ENCODE peak calls at places on chromosome 16, in eight cellular contexts. One of them, this sample, is unnamed.

GRCh38 chr16:57000271-57001025 is 11.1 kb downstream of the NLRC5 start:
- DNase-seq in activated naive CD8-positive, alpha-beta T cell treated with anti-CD3 and anti-CD28 coated beads for 36 hours: peak; percentile 60
- DNase-seq in NCI-H1092: no peak
- DNase-seq in AG08396: peak; percentile 76
- DNase-seq in stimulated activated CD4-positive, alpha-beta T cell treated with anti-CD3 and anti-CD28 coated beads, Interleukin-15, amount 100 ng/mL, for 1 hour: no peak
- DNase-seq in SK-N-MC: no peak
- DNase-seq in psoas muscle: peak; percentile 78
- DNase-seq in stimulated activated CD8-positive, alpha-beta memory T cell treated with anti-CD3 and anti-CD28 coated beads, Interleukin-2, amount 100 ng/mL, for 48 hours: peak; percentile 57
- DNase-seq in this sample: peak; percentile 90

GRCh38 chr16:11955713-11956123 is 9.3 kb upstream of the TNFRSF17 start:
- DNase-seq in psoas muscle: no peak
- DNase-seq in NCI-H1092: no peak
- DNase-seq in stimulated activated CD8-positive, alpha-beta memory T cell treated with anti-CD3 and anti-CD28 coated beads, Interleukin-2, amount 100 ng/mL, for 48 hours: no peak
- DNase-seq in stimulated activated CD4-positive, alpha-beta T cell treated with anti-CD3 and anti-CD28 coated beads, Interleukin-15, amount 100 ng/mL, for 1 hour: no peak
- DNase-seq in AG08396: peak; percentile 86
- DNase-seq in SK-N-MC: no peak
- DNase-seq in activated naive CD8-positive, alpha-beta T cell treated with anti-CD3 and anti-CD28 coated beads for 36 hours: no peak
- DNase-seq in this sample: no peak

GRCh38 chr16:11972128-11972527 is 4.4 kb upstream of the SNX29 start:
- DNase-seq in psoas muscle: no peak
- DNase-seq in SK-N-MC: no peak
- DNase-seq in activated naive CD8-positive, alpha-beta T cell treated with anti-CD3 and anti-CD28 coated beads for 36 hours: no peak
- DNase-seq in NCI-H1092: no peak
- DNase-seq in AG08396: no peak
- DNase-seq in stimulated activated CD4-positive, alpha-beta T cell treated with anti-CD3 and anti-CD28 coated beads, Interleukin-15, amount 100 ng/mL, for 1 hour: no peak
- DNase-seq in stimulated activated CD8-positive, alpha-beta memory T cell treated with anti-CD3 and anti-CD28 coated beads, Interleukin-2, amount 100 ng/mL, for 48 hours: no peak
- DNase-seq in this sample: no peak

GRCh38 chr16:68732068-68732680 is 4.9 kb upstream of the CDH1 start:
- DNase-seq in activated naive CD8-positive, alpha-beta T cell treated with anti-CD3 and anti-CD28 coated beads for 36 hours: no peak
- DNase-seq in stimulated activated CD8-positive, alpha-beta memory T cell treated with anti-CD3 and anti-CD28 coated beads, Interleukin-2, amount 100 ng/mL, for 48 hours: no peak
- DNase-seq in SK-N-MC: no peak
- DNase-seq in stimulated activated CD4-positive, alpha-beta T cell treated with anti-CD3 and anti-CD28 coated beads, Interleukin-15, amount 100 ng/mL, for 1 hour: no peak
- DNase-seq in AG08396: no peak
- DNase-seq in NCI-H1092: peak; percentile 42
- DNase-seq in psoas muscle: no peak
- DNase-seq in this sample: no peak

GRCh38 chr16:11689031-11689840 is 21.0 kb downstream of the SNN start:
- DNase-seq in activated naive CD8-positive, alpha-beta T cell treated with anti-CD3 and anti-CD28 coated beads for 36 hours: no peak
- DNase-seq in stimulated activated CD4-positive, alpha-beta T cell treated with anti-CD3 and anti-CD28 coated beads, Interleukin-15, amount 100 ng/mL, for 1 hour: no peak
- DNase-seq in psoas muscle: no peak
- DNase-seq in stimulated activated CD8-positive, alpha-beta memory T cell treated with anti-CD3 and anti-CD28 coated beads, Interleukin-2, amount 100 ng/mL, for 48 hours: no peak
- DNase-seq in NCI-H1092: no peak
- DNase-seq in SK-N-MC: no peak
- DNase-seq in AG08396: no peak
- DNase-seq in this sample: no peak

GRCh38 chr16:14095883-14096551 is 24.9 kb downstream of the MRTFB start:
- DNase-seq in SK-N-MC: no peak
- DNase-seq in psoas muscle: no peak
- DNase-seq in stimulated activated CD8-positive, alpha-beta memory T cell treated with anti-CD3 and anti-CD28 coated beads, Interleukin-2, amount 100 ng/mL, for 48 hours: no peak
- DNase-seq in NCI-H1092: no peak
- DNase-seq in activated naive CD8-positive, alpha-beta T cell treated with anti-CD3 and anti-CD28 coated beads for 36 hours: no peak
- DNase-seq in AG08396: no peak
- DNase-seq in stimulated activated CD4-positive, alpha-beta T cell treated with anti-CD3 and anti-CD28 coated beads, Interleukin-15, amount 100 ng/mL, for 1 hour: no peak
- DNase-seq in this sample: no peak

GRCh38 chr16:83929811-83930555 is 23.1 kb upstream of the OSGIN1 start:
- DNase-seq in SK-N-MC: no peak
- DNase-seq in NCI-H1092: no peak
- DNase-seq in psoas muscle: peak; percentile 7
- DNase-seq in stimulated activated CD4-positive, alpha-beta T cell treated with anti-CD3 and anti-CD28 coated beads, Interleukin-15, amount 100 ng/mL, for 1 hour: no peak
- DNase-seq in AG08396: no peak
- DNase-seq in stimulated activated CD8-positive, alpha-beta memory T cell treated with anti-CD3 and anti-CD28 coated beads, Interleukin-2, amount 100 ng/mL, for 48 hours: no peak
- DNase-seq in activated naive CD8-positive, alpha-beta T cell treated with anti-CD3 and anti-CD28 coated beads for 36 hours: no peak
- DNase-seq in this sample: no peak

GRCh38 chr16:10751291-10751697 is 7.7 kb downstream of the NUBP1 start:
- DNase-seq in psoas muscle: no peak
- DNase-seq in SK-N-MC: no peak
- DNase-seq in stimulated activated CD4-positive, alpha-beta T cell treated with anti-CD3 and anti-CD28 coated beads, Interleukin-15, amount 100 ng/mL, for 1 hour: no peak
- DNase-seq in stimulated activated CD8-positive, alpha-beta memory T cell treated with anti-CD3 and anti-CD28 coated beads, Interleukin-2, amount 100 ng/mL, for 48 hours: no peak
- DNase-seq in AG08396: no peak
- DNase-seq in activated naive CD8-positive, alpha-beta T cell treated with anti-CD3 and anti-CD28 coated beads for 36 hours: no peak
- DNase-seq in NCI-H1092: no peak
- DNase-seq in this sample: no peak

GRCh38 chr16:81185416-81185815 is 53.1 kb upstream of the BCO1 start:
- DNase-seq in stimulated activated CD4-positive, alpha-beta T cell treated with anti-CD3 and anti-CD28 coated beads, Interleukin-15, amount 100 ng/mL, for 1 hour: no peak
- DNase-seq in stimulated activated CD8-positive, alpha-beta memory T cell treated with anti-CD3 and anti-CD28 coated beads, Interleukin-2, amount 100 ng/mL, for 48 hours: no peak
- DNase-seq in NCI-H1092: no peak
- DNase-seq in activated naive CD8-positive, alpha-beta T cell treated with anti-CD3 and anti-CD28 coated beads for 36 hours: no peak
- DNase-seq in SK-N-MC: no peak
- DNase-seq in psoas muscle: no peak
- DNase-seq in AG08396: no peak
- DNase-seq in this sample: no peak

GRCh38 chr16:56861092-56861610 is 3.9 kb upstream of the SLC12A3 start:
- DNase-seq in AG08396: no peak
- DNase-seq in stimulated activated CD8-positive, alpha-beta memory T cell treated with anti-CD3 and anti-CD28 coated beads, Interleukin-2, amount 100 ng/mL, for 48 hours: no peak
- DNase-seq in stimulated activated CD4-positive, alpha-beta T cell treated with anti-CD3 and anti-CD28 coated beads, Interleukin-15, amount 100 ng/mL, for 1 hour: no peak
- DNase-seq in psoas muscle: no peak
- DNase-seq in activated naive CD8-positive, alpha-beta T cell treated with anti-CD3 and anti-CD28 coated beads for 36 hours: no peak
- DNase-seq in NCI-H1092: no peak
- DNase-seq in SK-N-MC: no peak
- DNase-seq in this sample: no peak

GRCh38 chr16:87222335-87222734 is 94.9 kb downstream of the C16orf95 start:
- DNase-seq in psoas muscle: no peak
- DNase-seq in SK-N-MC: no peak
- DNase-seq in activated naive CD8-positive, alpha-beta T cell treated with anti-CD3 and anti-CD28 coated beads for 36 hours: no peak
- DNase-seq in stimulated activated CD4-positive, alpha-beta T cell treated with anti-CD3 and anti-CD28 coated beads, Interleukin-15, amount 100 ng/mL, for 1 hour: no peak
- DNase-seq in stimulated activated CD8-positive, alpha-beta memory T cell treated with anti-CD3 and anti-CD28 coated beads, Interleukin-2, amount 100 ng/mL, for 48 hours: no peak
- DNase-seq in AG08396: no peak
- DNase-seq in NCI-H1092: no peak
- DNase-seq in this sample: no peak

GRCh38 chr16:67339453-67339852 is 12.8 kb downstream of the LRRC36 start:
- DNase-seq in NCI-H1092: no peak
- DNase-seq in stimulated activated CD8-positive, alpha-beta memory T cell treated with anti-CD3 and anti-CD28 coated beads, Interleukin-2, amount 100 ng/mL, for 48 hours: no peak
- DNase-seq in AG08396: peak; percentile 11
- DNase-seq in activated naive CD8-positive, alpha-beta T cell treated with anti-CD3 and anti-CD28 coated beads for 36 hours: no peak
- DNase-seq in stimulated activated CD4-positive, alpha-beta T cell treated with anti-CD3 and anti-CD28 coated beads, Interleukin-15, amount 100 ng/mL, for 1 hour: no peak
- DNase-seq in psoas muscle: no peak
- DNase-seq in SK-N-MC: no peak
- DNase-seq in this sample: no peak

GRCh38 chr16:6837722-6838121 is 494.9 kb upstream of the RBFOX1 start:
- DNase-seq in SK-N-MC: no peak
- DNase-seq in NCI-H1092: no peak
- DNase-seq in psoas muscle: no peak
- DNase-seq in stimulated activated CD4-positive, alpha-beta T cell treated with anti-CD3 and anti-CD28 coated beads, Interleukin-15, amount 100 ng/mL, for 1 hour: no peak
- DNase-seq in stimulated activated CD8-positive, alpha-beta memory T cell treated with anti-CD3 and anti-CD28 coated beads, Interleukin-2, amount 100 ng/mL, for 48 hours: no peak
- DNase-seq in AG08396: no peak
- DNase-seq in activated naive CD8-positive, alpha-beta T cell treated with anti-CD3 and anti-CD28 coated beads for 36 hours: no peak
- DNase-seq in this sample: no peak

GRCh38 chr16:1101573-1102332 is 5.7 kb upstream of the C1QTNF8 start:
- DNase-seq in AG08396: no peak
- DNase-seq in activated naive CD8-positive, alpha-beta T cell treated with anti-CD3 and anti-CD28 coated beads for 36 hours: no peak
- DNase-seq in SK-N-MC: no peak
- DNase-seq in NCI-H1092: no peak
- DNase-seq in stimulated activated CD8-positive, alpha-beta memory T cell treated with anti-CD3 and anti-CD28 coated beads, Interleukin-2, amount 100 ng/mL, for 48 hours: no peak
- DNase-seq in stimulated activated CD4-positive, alpha-beta T cell treated with anti-CD3 and anti-CD28 coated beads, Interleukin-15, amount 100 ng/mL, for 1 hour: no peak
- DNase-seq in psoas muscle: no peak
- DNase-seq in this sample: no peak

GRCh38 chr16:50846511-50846910 is 104.6 kb downstream of the CYLD start:
- DNase-seq in SK-N-MC: no peak
- DNase-seq in activated naive CD8-positive, alpha-beta T cell treated with anti-CD3 and anti-CD28 coated beads for 36 hours: no peak
- DNase-seq in stimulated activated CD4-positive, alpha-beta T cell treated with anti-CD3 and anti-CD28 coated beads, Interleukin-15, amount 100 ng/mL, for 1 hour: no peak
- DNase-seq in stimulated activated CD8-positive, alpha-beta memory T cell treated with anti-CD3 and anti-CD28 coated beads, Interleukin-2, amount 100 ng/mL, for 48 hours: no peak
- DNase-seq in AG08396: no peak
- DNase-seq in psoas muscle: no peak
- DNase-seq in NCI-H1092: no peak
- DNase-seq in this sample: no peak

GRCh38 chr16:27698266-27698665 is 148.3 kb downstream of the KATNIP start:
- DNase-seq in AG08396: no peak
- DNase-seq in stimulated activated CD4-positive, alpha-beta T cell treated with anti-CD3 and anti-CD28 coated beads, Interleukin-15, amount 100 ng/mL, for 1 hour: no peak
- DNase-seq in psoas muscle: no peak
- DNase-seq in stimulated activated CD8-positive, alpha-beta memory T cell treated with anti-CD3 and anti-CD28 coated beads, Interleukin-2, amount 100 ng/mL, for 48 hours: no peak
- DNase-seq in activated naive CD8-positive, alpha-beta T cell treated with anti-CD3 and anti-CD28 coated beads for 36 hours: no peak
- DNase-seq in NCI-H1092: no peak
- DNase-seq in SK-N-MC: no peak
- DNase-seq in this sample: no peak

GRCh38 chr16:19118938-19119431 is 5.2 kb downstream of the ITPRIPL2 start:
- DNase-seq in AG08396: peak; percentile 88
- DNase-seq in activated naive CD8-positive, alpha-beta T cell treated with anti-CD3 and anti-CD28 coated beads for 36 hours: peak; percentile 38
- DNase-seq in stimulated activated CD4-positive, alpha-beta T cell treated with anti-CD3 and anti-CD28 coated beads, Interleukin-15, amount 100 ng/mL, for 1 hour: no peak
- DNase-seq in psoas muscle: no peak
- DNase-seq in SK-N-MC: no peak
- DNase-seq in NCI-H1092: no peak
- DNase-seq in stimulated activated CD8-positive, alpha-beta memory T cell treated with anti-CD3 and anti-CD28 coated beads, Interleukin-2, amount 100 ng/mL, for 48 hours: no peak
- DNase-seq in this sample: peak; percentile 81

GRCh38 chr16:27179500-27180072 is 23.7 kb upstream of the KDM8 start:
- DNase-seq in psoas muscle: peak; percentile 84
- DNase-seq in SK-N-MC: no peak
- DNase-seq in stimulated activated CD8-positive, alpha-beta memory T cell treated with anti-CD3 and anti-CD28 coated beads, Interleukin-2, amount 100 ng/mL, for 48 hours: peak; percentile 84
- DNase-seq in activated naive CD8-positive, alpha-beta T cell treated with anti-CD3 and anti-CD28 coated beads for 36 hours: peak; percentile 81
- DNase-seq in NCI-H1092: peak; percentile 40
- DNase-seq in stimulated activated CD4-positive, alpha-beta T cell treated with anti-CD3 and anti-CD28 coated beads, Interleukin-15, amount 100 ng/mL, for 1 hour: peak; percentile 67
- DNase-seq in AG08396: peak; percentile 80
- DNase-seq in this sample: peak; percentile 94

GRCh38 chr16:79090966-79091365 is 509.6 kb downstream of the MAF start:
- DNase-seq in NCI-H1092: no peak
- DNase-seq in AG08396: no peak
- DNase-seq in psoas muscle: no peak
- DNase-seq in stimulated activated CD8-positive, alpha-beta memory T cell treated with anti-CD3 and anti-CD28 coated beads, Interleukin-2, amount 100 ng/mL, for 48 hours: no peak
- DNase-seq in stimulated activated CD4-positive, alpha-beta T cell treated with anti-CD3 and anti-CD28 coated beads, Interleukin-15, amount 100 ng/mL, for 1 hour: no peak
- DNase-seq in SK-N-MC: no peak
- DNase-seq in activated naive CD8-positive, alpha-beta T cell treated with anti-CD3 and anti-CD28 coated beads for 36 hours: no peak
- DNase-seq in this sample: no peak

GRCh38 chr16:54546481-54546880 is 259.9 kb upstream of the IRX3 start:
- DNase-seq in activated naive CD8-positive, alpha-beta T cell treated with anti-CD3 and anti-CD28 coated beads for 36 hours: no peak
- DNase-seq in NCI-H1092: peak; percentile 65
- DNase-seq in stimulated activated CD4-positive, alpha-beta T cell treated with anti-CD3 and anti-CD28 coated beads, Interleukin-15, amount 100 ng/mL, for 1 hour: no peak
- DNase-seq in SK-N-MC: no peak
- DNase-seq in psoas muscle: no peak
- DNase-seq in AG08396: no peak
- DNase-seq in stimulated activated CD8-positive, alpha-beta memory T cell treated with anti-CD3 and anti-CD28 coated beads, Interleukin-2, amount 100 ng/mL, for 48 hours: no peak
- DNase-seq in this sample: no peak

GRCh38 chr16:22232277-22233049 is 26.4 kb downstream of the EEF2K start:
- DNase-seq in activated naive CD8-positive, alpha-beta T cell treated with anti-CD3 and anti-CD28 coated beads for 36 hours: peak; percentile 33
- DNase-seq in stimulated activated CD8-positive, alpha-beta memory T cell treated with anti-CD3 and anti-CD28 coated beads, Interleukin-2, amount 100 ng/mL, for 48 hours: peak; percentile 9
- DNase-seq in psoas muscle: no peak
- DNase-seq in AG08396: no peak
- DNase-seq in stimulated activated CD4-positive, alpha-beta T cell treated with anti-CD3 and anti-CD28 coated beads, Interleukin-15, amount 100 ng/mL, for 1 hour: no peak
- DNase-seq in NCI-H1092: peak; percentile 24
- DNase-seq in SK-N-MC: no peak
- DNase-seq in this sample: no peak

This sample was measured in aorta.